ENCODE peak calls at places on chromosomes 16 and 17, in seven cellular contexts. One of them, this sample, is unnamed. For H3K4me1 and H3K9me3, the result is how much of the 10 kb centered on the place peaks cover.

GRCh38 chr17:59425085-59425901 is 93.8 kb downstream of the YPEL2 start:
- DNase-seq in mucosa of descending colon: no peak
- DNase-seq in aorta: peak
- DNase-seq in heart left ventricle: peak
- DNase-seq in keratinocyte: no peak
- DNase-seq in pancreas: no peak
- DNase-seq in fibroblast of lung: peak
- DNase-seq in this sample: no peak

GRCh38 chr17:5815396-5815795 is 231.1 kb upstream of the NLRP1 start:
- DNase-seq in aorta: no peak
- DNase-seq in keratinocyte: no peak
- DNase-seq in pancreas: no peak
- DNase-seq in fibroblast of lung: no peak
- DNase-seq in mucosa of descending colon: no peak
- DNase-seq in heart left ventricle: no peak
- DNase-seq in this sample: no peak

GRCh38 chr16:58733248-58733670 is 857 bp downstream of the GOT2 start:
- DNase-seq in mucosa of descending colon: no peak
- DNase-seq in keratinocyte: no peak
- DNase-seq in pancreas: no peak
- DNase-seq in aorta: no peak
- DNase-seq in fibroblast of lung: peak
- DNase-seq in heart left ventricle: no peak
- DNase-seq in this sample: no peak

GRCh38 chr17:31631759-31632158 is 227.3 kb downstream of the COPRS start:
- DNase-seq in heart left ventricle: no peak
- DNase-seq in pancreas: no peak
- DNase-seq in aorta: no peak
- DNase-seq in keratinocyte: no peak
- DNase-seq in fibroblast of lung: no peak
- DNase-seq in mucosa of descending colon: no peak
- DNase-seq in this sample: no peak

GRCh38 chr17:16027708-16028584 is 28.3 kb downstream of the TTC19 start:
- DNase-seq in fibroblast of lung: peak
- DNase-seq in aorta: no peak
- DNase-seq in pancreas: no peak
- DNase-seq in heart left ventricle: no peak
- DNase-seq in keratinocyte: peak
- DNase-seq in mucosa of descending colon: no peak
- DNase-seq in this sample: no peak

GRCh38 chr17:5788266-5788900 is 204.1 kb upstream of the NLRP1 start:
- DNase-seq in keratinocyte: no peak
- DNase-seq in mucosa of descending colon: no peak
- DNase-seq in pancreas: no peak
- DNase-seq in fibroblast of lung: peak
- DNase-seq in aorta: no peak
- DNase-seq in heart left ventricle: no peak
- DNase-seq in this sample: no peak

GRCh38 chr17:61669522-61669921 is 78.5 kb upstream of the NACA2 start:
- DNase-seq in pancreas: no peak
- DNase-seq in mucosa of descending colon: no peak
- DNase-seq in keratinocyte: no peak
- DNase-seq in heart left ventricle: no peak
- DNase-seq in fibroblast of lung: no peak
- DNase-seq in aorta: no peak
- DNase-seq in this sample: no peak

GRCh38 chr17:29645516-29646051 is 22.9 kb upstream of the CORO6 start:
- DNase-seq in heart left ventricle: peak
- DNase-seq in pancreas: no peak
- DNase-seq in keratinocyte: no peak
- DNase-seq in mucosa of descending colon: no peak
- DNase-seq in fibroblast of lung: peak
- DNase-seq in aorta: peak
- DNase-seq in this sample: no peak

GRCh38 chr17:28569446-28569845 is 1.9 kb downstream of the PIGS start:
- DNase-seq in keratinocyte: no peak
- DNase-seq in fibroblast of lung: no peak
- DNase-seq in heart left ventricle: no peak
- DNase-seq in aorta: no peak
- DNase-seq in pancreas: no peak
- DNase-seq in mucosa of descending colon: no peak
- DNase-seq in this sample: no peak

GRCh38 chr17:32869345-32870026 is 7.4 kb downstream of the MYO1D start:
- DNase-seq in mucosa of descending colon: no peak
- DNase-seq in heart left ventricle: no peak
- DNase-seq in pancreas: no peak
- DNase-seq in aorta: no peak
- DNase-seq in fibroblast of lung: no peak
- DNase-seq in keratinocyte: no peak
- DNase-seq in this sample: no peak

GRCh38 chr16:90018297-90019200 is 707 bp downstream of the DBNDD1 start:
- DNase-seq in mucosa of descending colon: peak
- DNase-seq in heart left ventricle: no peak
- DNase-seq in fibroblast of lung: no peak
- DNase-seq in keratinocyte: no peak
- DNase-seq in pancreas: no peak
- DNase-seq in aorta: no peak
- DNase-seq in this sample: no peak

DNA sequence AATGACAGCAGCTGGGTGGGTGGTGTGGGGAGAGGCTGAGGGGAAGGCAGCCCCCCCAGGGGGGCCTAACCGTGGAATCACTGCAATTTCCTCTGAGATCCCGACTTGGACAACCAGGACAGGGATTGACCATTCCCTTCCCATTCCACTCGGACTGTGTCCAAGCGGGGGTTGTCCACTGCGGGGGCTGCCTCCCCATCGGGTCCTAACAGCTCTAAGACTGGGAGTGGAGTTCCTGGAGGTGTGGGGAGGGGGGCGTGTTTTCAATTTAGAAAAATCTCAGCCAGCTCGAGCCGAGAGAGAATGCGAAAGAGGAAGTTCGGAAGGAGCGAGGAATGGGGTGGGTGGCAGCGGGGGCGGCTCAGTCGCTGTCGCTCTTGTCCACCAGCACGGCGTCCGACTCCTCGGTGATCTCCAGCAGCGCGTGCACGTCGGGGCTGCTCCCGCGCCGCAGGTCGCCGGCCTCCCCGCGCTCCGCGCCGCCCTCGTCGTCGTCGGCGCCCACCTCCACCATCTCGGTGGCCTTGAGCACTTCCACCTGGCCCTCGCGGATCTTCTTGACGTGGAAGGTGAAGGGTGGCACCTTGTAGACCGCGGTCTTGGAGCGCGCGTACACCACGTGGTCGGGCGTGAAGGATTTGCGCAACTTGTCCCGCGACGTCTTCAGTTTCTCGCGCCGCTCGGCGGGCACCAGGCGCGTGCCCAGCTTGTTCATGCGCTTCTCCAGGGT is 16.2 kb upstream of the STAT3 start:
- DNase-seq in keratinocyte: no peak
- DNase-seq in fibroblast of lung: no peak
- DNase-seq in pancreas: no peak
- DNase-seq in mucosa of descending colon: peak
- DNase-seq in aorta: no peak
- DNase-seq in heart left ventricle: no peak
- DNase-seq in this sample: no peak
- H3K4me3 ChIP-seq in keratinocyte: no peak
- H3K4me3 ChIP-seq in fibroblast of lung: no peak
- H3K4me3 ChIP-seq in pancreas: no peak
- H3K4me3 ChIP-seq in mucosa of descending colon: no peak
- H3K4me3 ChIP-seq in aorta: no peak
- H3K4me3 ChIP-seq in heart left ventricle: no peak
- H3K4me3 ChIP-seq in this sample: no peak

DNA sequence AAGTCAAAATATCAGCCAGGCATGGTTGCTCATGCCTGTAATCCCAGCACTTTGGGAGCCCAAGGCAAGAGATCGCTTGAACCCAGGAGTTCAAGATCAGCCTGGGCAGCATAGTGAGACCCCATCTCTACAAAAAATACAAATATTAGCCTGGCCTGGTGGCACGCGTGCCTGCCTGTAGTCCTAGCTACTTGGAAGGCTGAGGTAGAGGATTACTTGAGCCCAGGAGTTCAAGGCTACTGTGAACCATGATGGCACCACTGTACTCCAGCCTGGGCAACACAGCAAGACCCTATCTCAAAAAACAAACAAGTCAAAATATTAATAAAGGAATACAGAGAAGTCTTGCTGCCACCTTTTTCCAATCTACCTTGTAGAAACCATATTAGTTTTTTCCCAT is 4.2 kb downstream of the ZNF689 start:
- DNase-seq in fibroblast of lung: no peak
- DNase-seq in mucosa of descending colon: no peak
- DNase-seq in aorta: no peak
- DNase-seq in pancreas: no peak
- DNase-seq in keratinocyte: no peak
- DNase-seq in heart left ventricle: no peak
- DNase-seq in this sample: no peak
- H3K4me1 ChIP-seq in fibroblast of lung: under half
- H3K4me1 ChIP-seq in mucosa of descending colon: under half
- H3K4me1 ChIP-seq in aorta: under half
- H3K4me1 ChIP-seq in pancreas: under half
- H3K4me1 ChIP-seq in keratinocyte: under half
- H3K4me1 ChIP-seq in heart left ventricle: under half
- H3K4me1 ChIP-seq in this sample: under half

DNA sequence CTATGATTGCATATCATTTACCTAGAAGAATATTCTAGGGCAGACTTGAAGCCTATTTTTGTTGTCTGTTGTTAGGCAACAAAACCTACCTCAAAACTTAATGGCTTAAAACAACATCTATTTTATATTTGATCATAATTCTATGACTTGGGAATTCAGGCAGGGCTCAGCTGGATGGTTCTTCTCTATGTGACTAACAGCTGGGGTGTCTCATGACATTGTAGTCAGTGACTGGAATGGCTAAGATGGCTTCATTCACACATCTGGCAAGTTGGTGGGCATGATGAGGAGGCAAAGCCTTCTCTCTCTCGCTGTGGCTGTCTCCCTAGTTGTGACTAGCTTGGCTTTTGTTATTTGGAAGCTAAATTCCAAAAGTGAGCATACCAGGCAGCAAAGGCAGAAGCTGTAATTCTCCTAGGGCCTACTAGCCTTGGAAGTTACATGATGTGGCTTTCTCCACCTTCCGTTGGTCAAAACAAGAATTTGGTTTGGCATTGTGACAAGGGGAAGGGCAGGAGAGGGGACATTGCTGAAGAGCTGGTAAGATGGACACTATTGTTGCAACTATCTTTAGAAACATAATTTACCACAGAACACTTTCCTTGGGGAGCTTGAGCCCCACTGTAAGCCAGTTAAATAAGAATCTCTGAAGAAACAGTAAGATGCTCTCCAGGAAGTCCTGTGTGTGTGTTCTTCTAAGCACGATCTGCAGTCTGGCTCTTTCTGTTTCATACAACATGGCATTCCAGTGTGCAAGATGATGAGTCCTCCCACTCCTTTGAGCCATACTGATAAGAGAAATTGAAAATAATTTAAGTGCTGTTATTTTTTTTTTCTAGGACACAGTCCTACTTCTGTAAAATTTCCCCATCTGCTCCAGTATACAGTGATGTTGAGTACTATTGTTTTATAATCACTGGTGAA is 39.5 kb downstream of the ZNRF1 start:
- DNase-seq in keratinocyte: no peak
- DNase-seq in pancreas: no peak
- DNase-seq in heart left ventricle: no peak
- DNase-seq in fibroblast of lung: peak
- DNase-seq in mucosa of descending colon: no peak
- DNase-seq in aorta: no peak
- DNase-seq in this sample: no peak
- H3K9me3 ChIP-seq in keratinocyte: under half
- H3K9me3 ChIP-seq in pancreas: under half
- H3K9me3 ChIP-seq in heart left ventricle: under half
- H3K9me3 ChIP-seq in fibroblast of lung: under half
- H3K9me3 ChIP-seq in mucosa of descending colon: under half
- H3K9me3 ChIP-seq in aorta: under half
- H3K9me3 ChIP-seq in this sample: under half

GRCh38 chr16:21593530-21594289 is 5.7 kb upstream of the METTL9 start:
- DNase-seq in aorta: no peak
- DNase-seq in mucosa of descending colon: no peak
- DNase-seq in heart left ventricle: no peak
- DNase-seq in keratinocyte: no peak
- DNase-seq in pancreas: no peak
- DNase-seq in fibroblast of lung: no peak
- DNase-seq in this sample: no peak

GRCh38 chr16:21589551-21589950 is 9.8 kb upstream of the METTL9 start:
- DNase-seq in keratinocyte: no peak
- DNase-seq in pancreas: no peak
- DNase-seq in heart left ventricle: no peak
- DNase-seq in aorta: no peak
- DNase-seq in fibroblast of lung: no peak
- DNase-seq in mucosa of descending colon: no peak
- DNase-seq in this sample: no peak

GRCh38 chr16:21590791-21591190 is 8.6 kb upstream of the METTL9 start:
- DNase-seq in mucosa of descending colon: no peak
- DNase-seq in aorta: no peak
- DNase-seq in keratinocyte: no peak
- DNase-seq in pancreas: no peak
- DNase-seq in fibroblast of lung: no peak
- DNase-seq in heart left ventricle: no peak
- DNase-seq in this sample: no peak

GRCh38 chr16:21584817-21585216 is 14.6 kb upstream of the METTL9 start:
- DNase-seq in mucosa of descending colon: no peak
- DNase-seq in aorta: no peak
- DNase-seq in keratinocyte: no peak
- DNase-seq in pancreas: no peak
- DNase-seq in heart left ventricle: no peak
- DNase-seq in fibroblast of lung: no peak
- DNase-seq in this sample: no peak

DNA sequence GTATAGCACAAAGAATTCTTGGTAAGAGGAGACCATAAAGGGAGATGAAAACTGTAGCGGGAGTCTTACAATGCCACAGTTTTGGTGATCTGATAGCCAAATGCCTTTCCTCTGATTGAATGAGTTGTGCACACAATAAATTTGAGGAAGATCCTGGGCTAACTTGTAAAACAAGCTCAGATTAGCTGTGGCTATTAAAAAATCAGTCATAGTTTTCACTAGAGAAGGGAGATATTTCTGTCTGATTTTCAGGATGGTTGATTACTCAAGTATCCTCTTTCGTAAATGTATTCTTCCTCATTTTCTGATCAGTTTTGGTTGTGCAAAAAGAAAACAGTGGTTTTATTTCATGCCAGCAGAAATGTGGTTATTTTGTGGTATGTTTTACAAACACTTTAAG is 9.1 kb upstream of the METTL9 start:
- DNase-seq in mucosa of descending colon: no peak
- DNase-seq in heart left ventricle: no peak
- DNase-seq in fibroblast of lung: no peak
- DNase-seq in aorta: no peak
- DNase-seq in keratinocyte: no peak
- DNase-seq in pancreas: no peak
- DNase-seq in this sample: no peak
- H3K4me3 ChIP-seq in mucosa of descending colon: no peak
- H3K4me3 ChIP-seq in heart left ventricle: no peak
- H3K4me3 ChIP-seq in fibroblast of lung: no peak
- H3K4me3 ChIP-seq in aorta: no peak
- H3K4me3 ChIP-seq in keratinocyte: no peak
- H3K4me3 ChIP-seq in pancreas: no peak
- H3K4me3 ChIP-seq in this sample: no peak

GRCh38 chr16:10935491-10935890 is 6.8 kb downstream of the DEXI start:
- DNase-seq in aorta: no peak
- DNase-seq in fibroblast of lung: no peak
- DNase-seq in mucosa of descending colon: no peak
- DNase-seq in keratinocyte: no peak
- DNase-seq in heart left ventricle: no peak
- DNase-seq in pancreas: no peak
- DNase-seq in this sample: no peak
- H3K4me1 ChIP-seq in aorta: under half
- H3K4me1 ChIP-seq in fibroblast of lung: under half
- H3K4me1 ChIP-seq in mucosa of descending colon: half or more
- H3K4me1 ChIP-seq in keratinocyte: under half
- H3K4me1 ChIP-seq in heart left ventricle: half or more
- H3K4me1 ChIP-seq in pancreas: under half
- H3K4me1 ChIP-seq in this sample: under half

This sample was measured in iPS DF 6.9.